ENCODE peak calls at places on chromosomes 4 and X, in five cellular contexts. M is caudate nucleus; N is H7; J is effector CD4-positive, alpha-beta T cell; X is cardiac muscle cell. U is an unnamed sample.

GRCh38 chrX:119688856-119689455 is 4.0 kb downstream of the SEPTIN6 start:
- DNase-seq in N (no peak), X (no peak), M (no peak), J (peak; percentile 52), U (no peak)

GRCh38 chr4:153655928-153656327 is 28.2 kb upstream of the TLR2 start:
- DNase-seq in N (no peak), X (peak; percentile 73), J (no peak), M (peak; percentile 16), U (peak; percentile 47)

GRCh38 chrX:131704136-131704695 is 160.3 kb downstream of the OR13H1 start:
- DNase-seq in X (no peak), M (no peak), J (peak; percentile 90), N (no peak), U (no peak)

GRCh38 chrX:68498044-68498507 is 775 bp upstream of the YIPF6 start:
- DNase-seq in N (no peak), J (no peak), M (no peak), X (no peak), U (no peak)

GRCh38 chr4:164874791-164875190 is 2.2 kb upstream of the APELA start:
- DNase-seq in X (no peak), J (no peak), M (no peak), N (no peak), U (no peak)

GRCh38 chr4:167544391-167544790 is 310.1 kb upstream of the SPOCK3 start:
- DNase-seq in M (no peak), N (no peak), X (no peak), J (no peak), U (no peak)

GRCh38 chr4:163191999-163192398 is 25.3 kb upstream of the NAF1 start:
- DNase-seq in X (no peak), M (no peak), J (no peak), N (peak; percentile 13), U (no peak)

GRCh38 chr4:89298788-89299152 is 8.8 kb downstream of the GPRIN3 start:
- DNase-seq in J (no peak), M (no peak), N (no peak), X (peak; percentile 48), U (no peak)

GRCh38 chr4:158496030-158496741 is 25.5 kb upstream of the RXFP1 start:
- DNase-seq in N (peak; percentile 55), M (no peak), J (no peak), X (peak; percentile 20), U (peak; percentile 5)

U was measured in globus pallidus.